ENCODE peak calls at places on chromosomes 2 and 18, in four cellular contexts. Z is A673, A is aorta, V is choroid plexus epithelial cell. M is an unnamed sample.
A peak's percentile ranks its signal among the peaks of the same experiment; 100 is the strongest.

GRCh38 chr18:67402543-67402942 is 114.0 kb downstream of the DSEL start:
- DNase-seq in Z (no peak), V (peak; percentile 79), A (no peak), M (no peak)

GRCh38 chr2:54638103-54638502 is 85.4 kb upstream of the EML6 start:
- DNase-seq in V (no peak), Z (no peak), A (no peak), M (no peak)

GRCh38 chr18:69400253-69400975 is at the start of gene DOK6:
- DNase-seq in Z (peak; percentile 93), V (peak; percentile 77), A (peak; percentile 61), M (peak; percentile 21)

GRCh38 chr2:54561795-54562592 is 105.9 kb downstream of the SPTBN1 start:
- DNase-seq in V (no peak), A (no peak), Z (no peak), M (no peak)

GRCh38 chr2:121161272-121161671 is 123.7 kb downstream of the TFCP2L1 start:
- DNase-seq in Z (no peak), V (no peak), A (no peak), M (no peak)

GRCh38 chr2:120983344-120983743 is 247.7 kb downstream of the GLI2 start:
- DNase-seq in A (no peak), Z (no peak), V (peak; percentile 6), M (peak; percentile 42)

GRCh38 chr2:201347154-201347553 is 10.0 kb downstream of the FLACC1 start:
- DNase-seq in Z (no peak), V (no peak), A (no peak), M (no peak)

GRCh38 chr2:156329922-156330726 is 2.4 kb downstream of the NR4A2 start:
- DNase-seq in V (no peak), Z (no peak), A (peak; percentile 37), M (no peak)

GRCh38 chr18:9147440-9148238 is 11.1 kb downstream of the ANKRD12 start:
- DNase-seq in V (peak; percentile 89), A (no peak), Z (peak; percentile 76), M (peak; percentile 39)

GRCh38 chr18:77702686-77703085 is 453.0 kb downstream of the GALR1 start:
- DNase-seq in Z (no peak), A (no peak), V (peak; percentile 61), M (no peak)

GRCh38 chr2:96556441-96557330 is 20.1 kb downstream of the ARID5A start:
- DNase-seq in Z (no peak), A (no peak), V (peak; percentile 49), M (no peak)

GRCh38 chr2:174902491-174903242 is 102.5 kb downstream of the CHN1 start:
- DNase-seq in Z (no peak), V (peak; percentile 72), A (no peak), M (no peak)

GRCh38 chr2:197258580-197258979 is 52.0 kb downstream of the ANKRD44 start:
- DNase-seq in A (no peak), V (peak; percentile 50), Z (no peak), M (no peak)

GRCh38 chr2:148813603-148814065 is 61.4 kb upstream of the KIF5C start:
- DNase-seq in V (no peak), Z (no peak), A (no peak), M (no peak)

GRCh38 chr2:136234261-136234660 is 116.3 kb upstream of the CXCR4 start:
- DNase-seq in Z (no peak), V (no peak), A (no peak), M (no peak)

GRCh38 chr18:51007787-51008134 is 22.3 kb upstream of the SMAD4 start:
- DNase-seq in A (no peak), V (no peak), Z (no peak), M (no peak)

GRCh38 chr2:157625311-157625710 is 3.4 kb downstream of the ACVR1C start:
- DNase-seq in A (no peak), Z (no peak), V (no peak), M (no peak)

GRCh38 chr2:233418761-233419625 is 64.7 kb downstream of the DGKD start:
- DNase-seq in A (peak; percentile 81), V (peak; percentile 53), Z (no peak), M (peak; percentile 51)

GRCh38 chr2:198308368-198308767 is 504.0 kb downstream of the PLCL1 start:
- DNase-seq in Z (no peak), V (no peak), A (no peak), M (no peak)

GRCh38 chr2:129248183-129248582 is 731.3 kb upstream of the RAB6C start:
- DNase-seq in V (no peak), A (no peak), Z (peak; percentile 15), M (no peak)

GRCh38 chr18:12996661-12997292 is 5.6 kb downstream of the CEP192 start:
- DNase-seq in Z (no peak), A (no peak), V (no peak), M (no peak)

GRCh38 chr2:63614448-63614968 is 25.7 kb downstream of the MDH1 start:
- DNase-seq in V (peak; percentile 31), A (no peak), Z (no peak), M (peak; percentile 23)

GRCh38 chr2:160715428-160715827 is 221.8 kb upstream of the RBMS1 start:
- DNase-seq in A (no peak), V (no peak), Z (peak; percentile 36), M (no peak)

GRCh38 chr2:179898873-179899272 is 37.5 kb upstream of the ZNF385B start:
- DNase-seq in V (peak; percentile 51), Z (peak; percentile 70), A (no peak), M (no peak)

GRCh38 chr2:242035858-242036652 is 166.5 kb downstream of the RTP5 start:
- DNase-seq in A (peak; percentile 39), Z (no peak), V (no peak), M (no peak)

GRCh38 chr2:86072271-86072858 is 33.3 kb downstream of the POLR1A start:
- DNase-seq in Z (no peak), V (peak; percentile 52), A (peak; percentile 89), M (no peak)

GRCh38 chr2:142065156-142065555 is 65.7 kb downstream of the LRP1B start:
- DNase-seq in Z (peak; percentile 62), A (no peak), V (no peak), M (no peak)

GRCh38 chr2:25787020-25787419 is 91.3 kb downstream of the ASXL2 start:
- DNase-seq in A (no peak), V (peak; percentile 40), Z (no peak), M (no peak)

GRCh38 chr2:233976690-233977294 is 59.6 kb downstream of the TRPM8 start:
- DNase-seq in V (peak; percentile 88), A (no peak), Z (peak; percentile 67), M (no peak)

GRCh38 chr2:234100686-234101085 is 50.2 kb downstream of the SPP2 start:
- DNase-seq in V (no peak), A (no peak), Z (no peak), M (no peak)

GRCh38 chr2:10304458-10305253 is 2.0 kb downstream of the HPCAL1 start:
- DNase-seq in Z (no peak), A (no peak), V (no peak), M (no peak)

GRCh38 chr2:10306901-10307463 is 4.3 kb downstream of the HPCAL1 start:
- DNase-seq in A (no peak), V (no peak), Z (no peak), M (no peak)

GRCh38 chr2:10305715-10306114 is 3.0 kb downstream of the HPCAL1 start:
- DNase-seq in Z (no peak), A (no peak), V (no peak), M (no peak)

GRCh38 chr2:10303634-10304378 is 1.1 kb downstream of the HPCAL1 start:
- DNase-seq in A (peak; percentile 68), Z (peak; percentile 51), V (peak; percentile 49), M (peak; percentile 21)

DNA sequence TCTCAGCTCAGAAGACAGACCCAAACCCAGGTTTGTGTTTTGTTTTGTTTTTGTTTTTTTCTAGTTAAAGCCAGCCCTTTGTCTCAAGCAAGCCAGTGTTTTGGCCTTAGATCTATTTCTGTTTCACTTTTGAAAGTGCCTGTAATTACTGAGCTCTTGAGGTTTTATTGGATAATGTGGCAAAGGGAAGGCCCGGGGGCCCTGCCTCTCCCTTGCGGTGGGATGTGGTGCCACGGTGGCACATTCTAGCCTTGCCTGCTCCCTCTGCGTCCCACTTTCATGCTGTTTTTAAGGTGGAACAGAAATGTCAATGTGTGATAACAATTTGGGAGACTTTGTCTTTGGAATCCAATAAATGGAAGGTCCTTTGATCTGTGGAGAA is 2.5 kb downstream of the HPCAL1 start:
- DNase-seq in A (no peak), V (peak; percentile 25), Z (peak; percentile 39), M (no peak)
- H3K4me3 ChIP-seq in A (no peak overlapping the region), V (no peak overlapping the region), Z (no peak overlapping the region), M (no peak overlapping the region)

GRCh38 chr18:159933-160332 is 1.6 kb downstream of the USP14 start:
- DNase-seq in V (no peak), Z (no peak), A (no peak), M (no peak)
- H3K4me3 ChIP-seq in V (no peak overlapping the region), Z (peak overlapping the region; percentile 97), A (no peak overlapping the region), M (peak overlapping the region; percentile 59)

GRCh38 chr2:113124984-113125855 is 2.2 kb upstream of the IL1RN start:
- DNase-seq in Z (no peak), A (no peak), V (no peak), M (no peak)

GRCh38 chr2:113120861-113121260 is 6.5 kb upstream of the IL1RN start:
- DNase-seq in A (no peak), V (no peak), Z (no peak), M (no peak)

GRCh38 chr2:113122364-113122763 is 5.0 kb upstream of the IL1RN start:
- DNase-seq in V (no peak), Z (no peak), A (no peak), M (no peak)

GRCh38 chr2:113124181-113124961 is 3.0 kb upstream of the IL1RN start:
- DNase-seq in A (no peak), V (peak; percentile 36), Z (no peak), M (peak; percentile 6)

DNA sequence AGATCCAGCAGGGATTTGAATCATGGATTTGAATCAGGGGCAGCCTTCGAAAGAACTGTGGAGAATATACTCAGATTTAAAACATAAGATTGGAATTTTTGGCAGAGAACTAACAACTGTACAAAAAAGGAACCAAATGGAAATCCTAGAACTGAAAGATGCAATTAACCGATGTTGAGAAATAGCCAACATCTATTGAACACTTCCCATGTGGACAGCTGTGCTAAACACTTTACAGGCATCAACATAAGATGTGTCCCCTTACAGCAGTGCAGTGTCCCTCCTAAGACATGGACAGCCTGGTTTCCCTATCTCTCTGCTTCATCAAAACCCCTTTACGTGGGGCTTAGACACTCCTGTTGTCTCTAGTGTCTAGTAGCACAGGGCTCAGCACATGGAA is 3.7 kb upstream of the IL1RN start:
- DNase-seq in Z (no peak), V (no peak), A (no peak), M (no peak)
- H3K4me3 ChIP-seq in Z (no peak overlapping the region), V (no peak overlapping the region), A (no peak overlapping the region), M (no peak overlapping the region)

GRCh38 chr18:10526211-10526949 is 553 bp downstream of the NAPG start:
- DNase-seq in A (peak; percentile 83), V (peak; percentile 54), Z (peak; percentile 61), M (no peak)

GRCh38 chr18:10525563-10526210 is at the start of gene NAPG:
- DNase-seq in Z (peak; percentile 97), A (peak; percentile 96), V (peak; percentile 95), M (peak; percentile 83)

GRCh38 chr18:10524507-10525425 is 1.1 kb upstream of the NAPG start:
- DNase-seq in A (no peak), Z (no peak), V (peak; percentile 52), M (no peak)

GRCh38 chr18:10530852-10531251 is 5.0 kb downstream of the NAPG start:
- DNase-seq in A (no peak), V (peak; percentile 63), Z (no peak), M (no peak)

DNA sequence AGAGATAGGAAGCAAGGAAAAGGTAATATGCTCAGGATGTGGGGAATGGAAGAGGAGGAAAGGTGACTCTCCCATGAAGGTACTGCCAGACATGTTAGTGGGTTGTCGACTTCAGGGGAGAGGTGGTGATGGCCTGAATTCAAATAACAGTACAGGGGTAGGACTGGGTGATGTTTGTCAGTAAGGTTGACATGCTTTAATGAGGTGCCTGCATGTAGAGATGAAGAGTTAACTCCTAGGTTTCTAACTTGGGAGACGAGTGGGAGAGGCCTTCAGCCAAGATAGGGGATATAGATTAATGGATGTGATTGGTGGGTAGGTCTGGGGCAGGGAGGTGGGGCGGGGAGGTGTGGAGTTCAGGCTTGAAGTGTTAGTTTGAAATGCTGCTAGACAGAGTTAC is 2.6 kb downstream of the NAPG start:
- DNase-seq in Z (no peak), V (no peak), A (no peak), M (no peak)
- H3K4me3 ChIP-seq in Z (no peak overlapping the region), V (no peak overlapping the region), A (no peak overlapping the region), M (no peak overlapping the region)